ENCODE peak calls at places on chromosomes 7 and 10, in nine cellular contexts. One of them, this sample, is unnamed.

GRCh38 chr10:4647138-4647785 is 178.7 kb upstream of the AKR1E2 start:
- DNase-seq in A549: no peak
- DNase-seq in upper lobe of left lung: no peak
- DNase-seq in tibial nerve: no peak
- DNase-seq in GM12878: no peak
- DNase-seq in stomach: no peak
- DNase-seq in adrenal gland: no peak
- DNase-seq in IMR-90: peak; percentile 41
- DNase-seq in prostate gland: no peak
- DNase-seq in this sample: no peak

GRCh38 chr10:23155166-23155565 is 36.9 kb upstream of the PTF1A start:
- DNase-seq in IMR-90: no peak
- DNase-seq in upper lobe of left lung: no peak
- DNase-seq in adrenal gland: no peak
- DNase-seq in GM12878: no peak
- DNase-seq in stomach: no peak
- DNase-seq in tibial nerve: no peak
- DNase-seq in prostate gland: no peak
- DNase-seq in A549: no peak
- DNase-seq in this sample: no peak

GRCh38 chr7:155865830-155866545 is 53.7 kb upstream of the SHH start:
- DNase-seq in upper lobe of left lung: no peak
- DNase-seq in adrenal gland: peak; percentile 17
- DNase-seq in tibial nerve: no peak
- DNase-seq in stomach: peak; percentile 73
- DNase-seq in GM12878: no peak
- DNase-seq in A549: no peak
- DNase-seq in prostate gland: no peak
- DNase-seq in IMR-90: no peak
- DNase-seq in this sample: no peak

GRCh38 chr10:80497187-80498038 is 40.3 kb upstream of the SH2D4B start:
- DNase-seq in IMR-90: peak; percentile 72
- DNase-seq in stomach: peak; percentile 26
- DNase-seq in prostate gland: no peak
- DNase-seq in GM12878: no peak
- DNase-seq in adrenal gland: peak; percentile 52
- DNase-seq in tibial nerve: no peak
- DNase-seq in upper lobe of left lung: peak; percentile 67
- DNase-seq in A549: no peak
- DNase-seq in this sample: peak; percentile 30

GRCh38 chr7:100516135-100516812 is 22.7 kb upstream of the AGFG2 start:
- DNase-seq in IMR-90: peak; percentile 87
- DNase-seq in prostate gland: no peak
- DNase-seq in upper lobe of left lung: peak; percentile 20
- DNase-seq in A549: no peak
- DNase-seq in stomach: peak; percentile 30
- DNase-seq in GM12878: peak; percentile 66
- DNase-seq in adrenal gland: no peak
- DNase-seq in tibial nerve: peak; percentile 81
- DNase-seq in this sample: peak; percentile 20

GRCh38 chr7:6618621-6619020 is 3.2 kb downstream of the ZNF853 start:
- DNase-seq in upper lobe of left lung: no peak
- DNase-seq in IMR-90: peak; percentile 39
- DNase-seq in GM12878: no peak
- DNase-seq in tibial nerve: no peak
- DNase-seq in prostate gland: no peak
- DNase-seq in A549: no peak
- DNase-seq in adrenal gland: no peak
- DNase-seq in stomach: no peak
- DNase-seq in this sample: no peak

GRCh38 chr7:155698633-155699032 is 54.2 kb downstream of the RBM33 start:
- DNase-seq in stomach: no peak
- DNase-seq in IMR-90: no peak
- DNase-seq in A549: no peak
- DNase-seq in prostate gland: no peak
- DNase-seq in adrenal gland: no peak
- DNase-seq in upper lobe of left lung: no peak
- DNase-seq in tibial nerve: no peak
- DNase-seq in GM12878: no peak
- DNase-seq in this sample: no peak

GRCh38 chr7:55052081-55052480 is 33.3 kb downstream of the EGFR start:
- DNase-seq in stomach: no peak
- DNase-seq in adrenal gland: no peak
- DNase-seq in GM12878: no peak
- DNase-seq in IMR-90: peak; percentile 96
- DNase-seq in upper lobe of left lung: no peak
- DNase-seq in A549: no peak
- DNase-seq in prostate gland: no peak
- DNase-seq in tibial nerve: no peak
- DNase-seq in this sample: no peak

DNA sequence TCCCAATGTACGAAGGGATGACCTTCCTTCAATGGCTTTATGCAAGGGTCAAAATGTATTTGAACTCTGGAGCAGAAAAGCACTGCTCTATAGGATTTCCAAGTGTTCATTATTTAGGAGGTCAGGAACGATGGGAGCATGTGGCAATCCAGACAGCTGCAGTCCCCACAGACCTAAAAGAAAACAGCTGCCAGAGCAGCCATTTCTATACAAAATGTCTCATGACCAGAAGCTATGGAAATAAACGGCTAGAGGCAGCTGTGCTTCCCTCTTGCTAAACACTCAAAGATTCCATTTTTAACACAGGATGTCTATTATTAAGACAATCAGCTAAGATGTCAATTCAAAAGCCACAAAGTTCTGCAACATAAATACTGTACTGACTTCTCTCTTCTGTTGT is 879.1 kb upstream of the C7orf33 start:
- DNase-seq in GM12878: no peak
- DNase-seq in stomach: no peak
- DNase-seq in adrenal gland: no peak
- DNase-seq in prostate gland: no peak
- DNase-seq in upper lobe of left lung: no peak
- DNase-seq in A549: no peak
- DNase-seq in tibial nerve: no peak
- DNase-seq in IMR-90: no peak
- DNase-seq in this sample: no peak
- TF ChIP-seq POLR2A in GM12878: no peak
- TF ChIP-seq POLR2A in stomach: no peak
- TF ChIP-seq POLR2A in adrenal gland: no peak
- TF ChIP-seq POLR2A in prostate gland: no peak
- TF ChIP-seq POLR2A in upper lobe of left lung: no peak
- TF ChIP-seq POLR2A in A549: no peak
- TF ChIP-seq POLR2A in tibial nerve: no peak
- TF ChIP-seq POLR2A in IMR-90: no peak
- TF ChIP-seq POLR2A in this sample: no peak

GRCh38 chr7:25852995-25853713 is 298.8 kb upstream of the NFE2L3 start:
- DNase-seq in GM12878: no peak
- DNase-seq in prostate gland: no peak
- DNase-seq in upper lobe of left lung: no peak
- DNase-seq in adrenal gland: no peak
- DNase-seq in IMR-90: no peak
- DNase-seq in A549: no peak
- DNase-seq in stomach: no peak
- DNase-seq in tibial nerve: no peak
- DNase-seq in this sample: no peak

GRCh38 chr7:25852249-25852994 is 299.6 kb upstream of the NFE2L3 start:
- DNase-seq in upper lobe of left lung: no peak
- DNase-seq in prostate gland: no peak
- DNase-seq in IMR-90: no peak
- DNase-seq in A549: no peak
- DNase-seq in adrenal gland: no peak
- DNase-seq in GM12878: no peak
- DNase-seq in stomach: no peak
- DNase-seq in tibial nerve: no peak
- DNase-seq in this sample: no peak

GRCh38 chr7:25856056-25856780 is 295.8 kb upstream of the NFE2L3 start:
- DNase-seq in upper lobe of left lung: no peak
- DNase-seq in tibial nerve: no peak
- DNase-seq in A549: no peak
- DNase-seq in stomach: no peak
- DNase-seq in adrenal gland: no peak
- DNase-seq in GM12878: no peak
- DNase-seq in IMR-90: peak; percentile 37
- DNase-seq in prostate gland: no peak
- DNase-seq in this sample: no peak

GRCh38 chr7:25854059-25854458 is 297.9 kb upstream of the NFE2L3 start:
- DNase-seq in A549: no peak
- DNase-seq in tibial nerve: no peak
- DNase-seq in prostate gland: no peak
- DNase-seq in IMR-90: no peak
- DNase-seq in GM12878: no peak
- DNase-seq in stomach: no peak
- DNase-seq in upper lobe of left lung: no peak
- DNase-seq in adrenal gland: no peak
- DNase-seq in this sample: no peak

DNA sequence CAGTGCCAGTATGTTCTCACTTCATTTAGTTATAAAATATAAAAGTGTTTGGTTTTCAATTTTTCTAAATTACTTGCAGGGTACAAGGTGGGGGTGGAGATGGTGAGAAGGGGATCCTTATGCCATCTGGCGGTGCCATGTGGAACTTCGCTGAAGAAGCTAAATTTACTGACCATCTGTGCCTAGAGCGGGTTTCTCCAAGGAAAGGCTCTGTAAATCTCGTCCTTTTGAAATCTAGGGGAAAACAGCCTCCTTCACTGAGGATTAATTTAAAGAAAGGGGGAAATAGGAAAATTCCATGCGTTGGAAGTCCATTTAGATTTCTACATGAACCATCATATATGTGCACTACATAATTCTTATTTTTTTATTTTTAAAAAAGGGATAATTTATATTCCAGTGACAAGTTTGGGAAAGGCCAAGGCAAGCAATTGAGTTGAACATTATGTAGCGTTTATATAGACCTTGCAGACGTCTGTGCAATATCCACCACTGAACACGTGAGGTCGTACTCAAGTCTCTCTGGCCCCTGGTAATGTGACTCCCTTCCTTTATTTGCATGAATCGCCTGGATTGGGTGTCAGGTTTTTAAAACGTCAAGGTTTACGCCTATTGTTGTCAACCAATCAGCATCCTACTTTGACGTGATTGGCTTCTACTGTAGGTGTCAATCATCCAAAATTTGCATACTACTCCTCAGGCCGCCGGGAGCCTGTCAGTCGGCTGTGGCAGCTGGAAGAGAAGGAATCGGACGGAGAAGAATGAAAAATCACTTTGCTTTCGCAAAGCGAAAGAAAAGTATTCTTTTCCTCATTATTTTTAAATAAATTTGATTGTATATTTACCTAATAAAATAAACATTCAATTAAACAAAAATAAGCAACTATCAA is 297.1 kb upstream of the NFE2L3 start:
- DNase-seq in GM12878: no peak
- DNase-seq in adrenal gland: no peak
- DNase-seq in tibial nerve: peak; percentile 84
- DNase-seq in upper lobe of left lung: no peak
- DNase-seq in IMR-90: peak; percentile 100
- DNase-seq in A549: peak; percentile 89
- DNase-seq in stomach: no peak
- DNase-seq in prostate gland: no peak
- DNase-seq in this sample: peak; percentile 89
- TF ChIP-seq POLR2A in GM12878: no peak
- TF ChIP-seq POLR2A in adrenal gland: no peak
- TF ChIP-seq POLR2A in tibial nerve: peak; percentile 29
- TF ChIP-seq POLR2A in upper lobe of left lung: no peak
- TF ChIP-seq POLR2A in IMR-90: peak; percentile 92
- TF ChIP-seq POLR2A in A549: no peak
- TF ChIP-seq POLR2A in stomach: no peak
- TF ChIP-seq POLR2A in prostate gland: no peak
- TF ChIP-seq POLR2A in this sample: peak; percentile 85

GRCh38 chr10:58513189-58514101 is 773 bp downstream of the BICC1 start:
- DNase-seq in GM12878: no peak
- DNase-seq in prostate gland: peak; percentile 22
- DNase-seq in A549: peak; percentile 69
- DNase-seq in tibial nerve: peak; percentile 75
- DNase-seq in adrenal gland: peak; percentile 36
- DNase-seq in stomach: peak; percentile 31
- DNase-seq in IMR-90: peak; percentile 84
- DNase-seq in upper lobe of left lung: peak; percentile 31
- DNase-seq in this sample: peak; percentile 81
- TF ChIP-seq POLR2A in GM12878: no peak
- TF ChIP-seq POLR2A in prostate gland: no peak
- TF ChIP-seq POLR2A in A549: peak; percentile 15
- TF ChIP-seq POLR2A in tibial nerve: no peak
- TF ChIP-seq POLR2A in adrenal gland: no peak
- TF ChIP-seq POLR2A in stomach: no peak
- TF ChIP-seq POLR2A in IMR-90: peak; percentile 23
- TF ChIP-seq POLR2A in upper lobe of left lung: no peak
- TF ChIP-seq POLR2A in this sample: peak; percentile 67

GRCh38 chr7:145863-146262 is 46.5 kb upstream of the FAM20C start:
- DNase-seq in stomach: no peak
- DNase-seq in A549: no peak
- DNase-seq in GM12878: no peak
- DNase-seq in prostate gland: no peak
- DNase-seq in adrenal gland: no peak
- DNase-seq in IMR-90: no peak
- DNase-seq in upper lobe of left lung: no peak
- DNase-seq in tibial nerve: no peak
- DNase-seq in this sample: no peak

GRCh38 chr7:148543-148931 is 43.8 kb upstream of the FAM20C start:
- DNase-seq in prostate gland: no peak
- DNase-seq in GM12878: no peak
- DNase-seq in tibial nerve: no peak
- DNase-seq in stomach: no peak
- DNase-seq in upper lobe of left lung: no peak
- DNase-seq in adrenal gland: no peak
- DNase-seq in IMR-90: no peak
- DNase-seq in A549: no peak
- DNase-seq in this sample: no peak

GRCh38 chr7:150811-151221 is 41.6 kb upstream of the FAM20C start:
- DNase-seq in adrenal gland: peak; percentile 68
- DNase-seq in IMR-90: no peak
- DNase-seq in tibial nerve: no peak
- DNase-seq in stomach: no peak
- DNase-seq in GM12878: no peak
- DNase-seq in upper lobe of left lung: peak; percentile 48
- DNase-seq in prostate gland: no peak
- DNase-seq in A549: no peak
- DNase-seq in this sample: no peak

GRCh38 chr7:149856-150636 is 42.3 kb upstream of the FAM20C start:
- DNase-seq in A549: no peak
- DNase-seq in GM12878: no peak
- DNase-seq in upper lobe of left lung: peak; percentile 67
- DNase-seq in stomach: peak; percentile 45
- DNase-seq in tibial nerve: peak; percentile 21
- DNase-seq in prostate gland: peak; percentile 22
- DNase-seq in IMR-90: no peak
- DNase-seq in adrenal gland: peak; percentile 62
- DNase-seq in this sample: peak; percentile 13

DNA sequence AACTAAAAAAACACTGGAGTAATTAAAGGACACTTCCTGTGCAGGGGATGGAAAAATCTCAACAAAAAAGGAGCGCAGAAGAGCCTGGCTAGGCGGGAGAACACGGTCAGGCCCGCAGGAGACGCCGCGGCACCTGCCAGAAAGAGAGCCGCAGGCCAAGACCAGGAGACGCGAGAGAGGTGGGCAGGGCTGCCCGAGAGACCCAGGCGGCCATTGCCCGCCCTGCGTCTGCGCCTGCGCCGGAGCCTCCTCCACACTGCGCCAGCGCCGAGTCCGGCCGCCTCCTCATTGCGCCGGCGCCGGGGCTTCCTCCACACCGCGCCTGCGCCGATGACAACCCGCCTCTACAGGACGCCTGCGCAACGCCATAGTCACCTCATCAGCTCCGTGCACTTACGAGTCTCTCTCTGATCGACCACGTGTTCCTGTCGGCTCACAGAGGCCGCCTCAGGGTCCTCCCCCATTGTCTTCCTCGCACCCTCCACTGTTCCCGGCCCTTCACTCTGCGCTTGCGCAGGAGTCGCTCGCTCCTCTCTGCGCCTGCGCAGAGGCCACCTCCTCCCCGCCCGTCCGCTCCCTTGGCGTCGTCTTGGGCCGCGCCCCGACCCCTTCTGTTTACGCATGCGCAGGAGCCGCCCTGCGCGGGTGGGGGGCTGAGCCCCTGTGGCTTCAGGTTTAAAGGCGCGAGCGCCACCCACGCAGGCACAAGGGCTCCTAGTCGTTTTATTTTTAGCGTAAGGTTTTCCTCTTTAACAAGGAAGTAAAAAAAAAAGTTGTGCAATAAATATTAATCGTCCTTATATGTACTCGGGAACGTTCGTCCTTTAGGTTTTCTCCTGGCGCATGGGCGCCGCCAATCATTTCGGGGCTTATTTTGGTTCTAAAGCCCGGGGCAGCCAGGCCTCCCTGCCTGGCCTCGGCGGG is 43.2 kb upstream of the FAM20C start:
- DNase-seq in upper lobe of left lung: peak; percentile 98
- DNase-seq in A549: peak; percentile 87
- DNase-seq in prostate gland: peak; percentile 97
- DNase-seq in stomach: peak; percentile 98
- DNase-seq in tibial nerve: peak; percentile 91
- DNase-seq in GM12878: peak; percentile 84
- DNase-seq in adrenal gland: peak; percentile 98
- DNase-seq in IMR-90: peak; percentile 99
- DNase-seq in this sample: peak; percentile 98
- TF ChIP-seq POLR2A in upper lobe of left lung: no peak
- TF ChIP-seq POLR2A in A549: peak; percentile 95
- TF ChIP-seq POLR2A in prostate gland: peak; percentile 77
- TF ChIP-seq POLR2A in stomach: peak; percentile 16
- TF ChIP-seq POLR2A in tibial nerve: peak; percentile 57
- TF ChIP-seq POLR2A in GM12878: peak; percentile 93
- TF ChIP-seq POLR2A in adrenal gland: peak; percentile 85
- TF ChIP-seq POLR2A in IMR-90: peak; percentile 79
- TF ChIP-seq POLR2A in this sample: peak; percentile 69